ENCODE peak calls at places on chromosomes 2 and 18, in eight cellular contexts. W, R, Y, G, K, L, Q and M are unnamed samples.

GRCh38 chr2:111945444-111946293 is 47.3 kb downstream of the MERTK start:
- DNase-seq in G (no peak), W (no peak), R (no peak), Q (no peak), L (no peak), Y (no peak), K (no peak), M (no peak)

GRCh38 chr2:11319939-11320338 is 24.5 kb downstream of the ROCK2 start:
- DNase-seq in G (peak; percentile 8), Y (peak; percentile 90), W (no peak), R (no peak), L (no peak), K (no peak), Q (no peak), M (peak; percentile 89)

GRCh38 chr2:29006092-29006985 is 25.2 kb downstream of the TOGARAM2 start:
- DNase-seq in G (no peak), K (no peak), Y (no peak), W (no peak), L (no peak), Q (no peak), R (no peak), M (no peak)

GRCh38 chr18:37315935-37316334 is 249.7 kb downstream of the CELF4 start:
- DNase-seq in L (no peak), W (no peak), Q (no peak), K (no peak), Y (no peak), R (no peak), G (no peak), M (no peak)

GRCh38 chr2:233064526-233065199 is 4.5 kb downstream of the INPP5D start:
- DNase-seq in Y (no peak), Q (no peak), K (no peak), L (no peak), G (no peak), R (no peak), W (no peak), M (no peak)

GRCh38 chr2:127370010-127370409 is 17.8 kb downstream of the MAP3K2 start:
- DNase-seq in R (no peak), G (no peak), W (no peak), Q (no peak), Y (no peak), L (no peak), K (no peak), M (no peak)

GRCh38 chr2:59425292-59425691 is 1128.2 kb downstream of the BCL11A start:
- DNase-seq in G (no peak), Y (no peak), L (peak; percentile 1), Q (no peak), W (no peak), R (no peak), K (no peak), M (no peak)

GRCh38 chr18:35045121-35045520 is 3.9 kb downstream of the MAPRE2 start:
- DNase-seq in Y (peak; percentile 13), Q (peak; percentile 52), G (peak; percentile 63), W (no peak), K (no peak), R (no peak), L (no peak), M (no peak)

GRCh38 chr18:68555935-68556334 is 159.0 kb downstream of the TMX3 start:
- DNase-seq in Q (no peak), R (no peak), Y (no peak), W (peak; percentile 26), K (no peak), G (peak; percentile 35), L (peak; percentile 86), M (no peak)

GRCh38 chr2:193980599-193980998 is 1676.4 kb upstream of the SLC39A10 start:
- DNase-seq in K (peak; percentile 82), Q (no peak), L (no peak), W (no peak), R (no peak), G (no peak), Y (no peak), M (no peak)

GRCh38 chr2:238911376-238912227 is 63.7 kb downstream of the TWIST2 start:
- DNase-seq in R (no peak), G (no peak), L (no peak), W (no peak), Y (no peak), Q (no peak), K (no peak), M (no peak)

GRCh38 chr2:207734264-207734635 is 22.8 kb downstream of the CCNYL1 start:
- DNase-seq in L (no peak), R (no peak), K (no peak), Y (peak; percentile 36), Q (peak; percentile 16), W (no peak), G (peak; percentile 61), M (no peak)

GRCh38 chr2:65420712-65421431 is 11.5 kb downstream of the SPRED2 start:
- DNase-seq in K (no peak), L (no peak), Q (no peak), R (no peak), Y (peak; percentile 61), W (no peak), G (peak; percentile 80), M (peak; percentile 58)

GRCh38 chr2:180559766-180560165 is 420.6 kb upstream of the UBE2E3 start:
- DNase-seq in L (no peak), K (no peak), W (no peak), Y (no peak), Q (no peak), R (no peak), G (no peak), M (no peak)

GRCh38 chr18:77899972-77900754 is 650.5 kb downstream of the GALR1 start:
- DNase-seq in R (no peak), W (no peak), K (peak; percentile 89), Y (peak; percentile 18), Q (peak; percentile 89), G (no peak), L (peak; percentile 14), M (peak; percentile 2)

GRCh38 chr2:238136820-238137537 is 1.5 kb upstream of the KLHL30 start:
- DNase-seq in W (no peak), Y (peak; percentile 9), K (no peak), R (no peak), Q (no peak), G (peak; percentile 77), L (peak; percentile 31), M (no peak)

GRCh38 chr18:37260367-37261093 is 305.1 kb downstream of the CELF4 start:
- DNase-seq in K (no peak), L (no peak), G (no peak), R (no peak), Y (no peak), Q (no peak), W (no peak), M (no peak)

GRCh38 chr2:172089005-172089504 is 3.7 kb downstream of the DLX1 start:
- DNase-seq in G (no peak), K (peak; percentile 4), W (no peak), L (no peak), Y (no peak), R (no peak), Q (no peak), M (no peak)

GRCh38 chr18:3279201-3280185 is 17.6 kb downstream of the MYL12B start:
- DNase-seq in R (no peak), G (no peak), Q (no peak), Y (no peak), L (no peak), W (no peak), K (peak; percentile 11), M (no peak)

GRCh38 chr2:170434900-170435640 is 257.1 kb downstream of the MYO3B start:
- DNase-seq in R (no peak), K (no peak), L (no peak), W (no peak), Q (no peak), Y (no peak), G (no peak), M (no peak)

GRCh38 chr18:80112623-80113248 is 3.7 kb downstream of the ADNP2 start:
- DNase-seq in G (no peak), K (no peak), R (no peak), Y (peak; percentile 22), L (no peak), Q (no peak), W (no peak), M (peak; percentile 3)

GRCh38 chr2:142095647-142096046 is 35.2 kb downstream of the LRP1B start:
- DNase-seq in G (no peak), K (no peak), Q (no peak), Y (no peak), L (no peak), R (no peak), W (no peak), M (no peak)

GRCh38 chr2:191318037-191318728 is 73.0 kb downstream of the MYO1B start:
- DNase-seq in W (no peak), K (no peak), Y (peak; percentile 77), L (no peak), R (no peak), Q (no peak), G (peak; percentile 75), M (peak; percentile 71)

GRCh38 chr18:63299837-63300787 is 19.5 kb downstream of the BCL2 start:
- DNase-seq in Q (no peak), R (no peak), W (no peak), G (peak; percentile 31), Y (peak; percentile 82), L (no peak), K (no peak), M (peak; percentile 80)
- H3K9ac ChIP-seq in Q (no peak overlapping the region), R (no peak overlapping the region), W (no peak overlapping the region), G (no peak overlapping the region), Y (no peak overlapping the region), L (no peak overlapping the region), K (no peak overlapping the region), M (no peak overlapping the region)

DNA sequence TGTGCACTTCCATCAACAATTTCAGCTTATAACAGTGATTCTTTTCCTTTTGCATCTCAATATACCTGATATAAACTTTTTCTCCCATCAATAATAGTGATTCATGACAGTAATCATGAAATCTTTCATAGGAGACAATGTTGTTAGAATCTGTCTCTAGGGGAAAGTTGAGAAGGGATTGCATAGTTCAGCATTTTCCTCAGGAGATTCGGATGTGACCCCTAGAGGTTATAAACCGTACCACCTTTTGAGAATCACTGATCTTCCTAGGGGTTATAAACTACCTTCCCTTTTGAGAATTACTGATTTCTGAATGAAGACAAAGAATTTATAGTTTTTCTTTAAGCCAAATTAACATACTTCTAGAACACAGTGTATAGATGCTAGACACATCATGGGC is 53.0 kb upstream of the GALNT3 start:
- DNase-seq in L (no peak), R (no peak), W (no peak), K (no peak), Y (no peak), G (no peak), Q (no peak), M (no peak)
- TF ChIP-seq CTCF in L (peak; percentile 7), R (peak; percentile 13), W (no peak), K (peak; percentile 27), Y (no peak), G (no peak), Q (no peak), M (no peak)

GRCh38 chr18:8854962-8855361 is 149.6 kb downstream of the MTCL1 start:
- DNase-seq in L (no peak), G (peak; percentile 31), Q (no peak), K (no peak), Y (no peak), W (no peak), R (no peak), M (no peak)
- H3K9ac ChIP-seq in L (no peak overlapping the region), G (no peak overlapping the region), Q (no peak overlapping the region), K (no peak overlapping the region), Y (no peak overlapping the region), W (no peak overlapping the region), R (no peak overlapping the region), M (no peak overlapping the region)

DNA sequence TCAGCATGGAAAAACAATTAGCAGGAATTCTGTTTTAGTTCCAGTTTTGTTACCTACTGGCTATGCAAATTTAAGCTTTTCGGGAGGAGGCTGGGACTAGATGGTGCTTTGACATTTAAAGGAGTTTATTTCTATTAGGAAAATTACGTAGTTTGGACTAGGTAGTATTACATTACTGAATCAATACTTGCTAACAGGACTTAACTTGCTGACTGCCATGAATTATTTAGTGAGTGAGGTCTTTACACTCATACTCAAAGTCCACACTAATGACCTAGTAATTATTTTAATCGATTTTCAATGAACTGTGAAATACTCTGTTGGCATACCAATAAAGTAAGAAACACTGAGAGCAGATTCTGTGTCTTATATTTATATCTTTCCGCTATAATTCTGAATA is 55.1 kb downstream of the CHST9 start:
- DNase-seq in Q (no peak), Y (no peak), R (no peak), K (no peak), W (no peak), G (no peak), L (no peak), M (no peak)
- TF ChIP-seq CTCF in Q (no peak), Y (no peak), R (no peak), K (no peak), W (no peak), G (no peak), L (no peak), M (no peak)